ENCODE peak calls at places on chromosome 2, in nine cellular contexts. B, Q, D, Z, H, X, R, I and L are unnamed samples.

GRCh38 chr2:102303589-102303988 is 7.8 kb upstream of the IL1RL1 start:
- DNase-seq in D (no peak), H (no peak), X (no peak), I (no peak), Z (no peak), R (no peak), B (no peak), Q (no peak), L (no peak)

GRCh38 chr2:71453404-71454220 is at the start of gene DYSF:
- DNase-seq in Z (no peak), D (peak; percentile 44), R (no peak), X (peak; percentile 87), I (peak; percentile 36), H (peak; percentile 14), Q (no peak), B (peak; percentile 17), L (peak; percentile 33)

GRCh38 chr2:216774620-216775019 is 79.3 kb upstream of the IGFBP5 start:
- DNase-seq in X (peak; percentile 84), Q (no peak), B (peak; percentile 92), I (no peak), H (peak; percentile 62), R (no peak), D (peak; percentile 49), Z (no peak), L (no peak)

GRCh38 chr2:241904011-241904718 is 34.6 kb downstream of the RTP5 start:
- DNase-seq in Z (no peak), Q (no peak), D (no peak), B (no peak), H (no peak), X (no peak), R (no peak), I (no peak), L (no peak)

GRCh38 chr2:167602122-167602521 is 645.3 kb downstream of the STK39 start:
- DNase-seq in B (no peak), R (no peak), X (no peak), H (no peak), I (no peak), D (no peak), Z (no peak), Q (no peak), L (no peak)

GRCh38 chr2:74440378-74441110 is 1.2 kb downstream of the RTKN start:
- DNase-seq in X (peak; percentile 93), D (peak; percentile 77), I (peak; percentile 90), H (peak; percentile 85), B (peak; percentile 81), Q (no peak), Z (no peak), R (peak; percentile 83), L (peak; percentile 55)

GRCh38 chr2:135742307-135742838 is 718 bp downstream of the UBXN4 start:
- DNase-seq in D (peak; percentile 74), Z (no peak), R (peak; percentile 35), B (peak; percentile 64), X (no peak), H (peak; percentile 80), I (peak; percentile 44), Q (peak; percentile 12), L (peak; percentile 71)

GRCh38 chr2:209519911-209520310 is 96.1 kb downstream of the MAP2 start:
- DNase-seq in I (no peak), R (no peak), X (no peak), Z (no peak), H (no peak), B (no peak), D (no peak), Q (no peak), L (no peak)

DNA sequence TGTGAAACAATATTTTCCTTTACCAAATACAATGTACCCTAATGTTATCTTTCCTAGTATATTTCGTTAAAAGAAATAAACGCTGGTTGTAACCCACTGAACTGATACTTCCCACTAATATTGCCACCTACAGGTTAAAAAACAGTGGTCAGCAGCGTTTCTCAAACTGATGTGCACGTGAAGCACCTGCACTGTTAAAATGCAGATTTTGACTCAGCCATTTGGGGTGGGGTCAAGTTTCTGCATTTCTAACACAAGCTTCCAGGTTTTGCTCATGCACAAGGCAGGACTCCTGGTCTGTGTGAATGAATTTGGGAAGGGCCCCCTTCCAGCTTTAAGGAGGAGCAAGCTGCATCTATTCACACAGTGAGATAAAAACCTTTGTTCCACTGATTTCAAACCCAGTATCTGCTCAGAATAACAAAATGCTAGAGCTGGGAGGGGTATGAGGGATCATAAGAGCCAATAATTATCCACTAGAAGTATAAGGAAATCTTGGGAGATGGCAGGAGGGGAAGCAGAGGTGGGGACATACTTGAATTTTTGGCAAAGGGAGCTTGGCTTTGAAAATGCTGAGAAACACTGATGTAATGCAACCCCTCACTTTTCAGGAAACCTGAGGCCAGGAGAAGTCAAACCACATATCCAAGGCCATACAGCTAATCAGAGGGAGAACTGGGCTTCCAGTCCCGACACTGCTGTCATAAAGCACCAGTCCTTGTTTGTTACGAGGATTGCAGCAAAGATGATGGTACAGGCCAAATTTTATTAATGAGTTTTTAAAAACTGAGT is 116.2 kb downstream of the RBMS1 start:
- DNase-seq in B (peak; percentile 50), H (peak; percentile 53), Z (no peak), R (no peak), Q (no peak), D (peak; percentile 69), I (no peak), X (no peak), L (no peak)
- TF ChIP-seq CTCF in B (no peak), H (peak; percentile 23), Z (no peak), R (no peak), Q (no peak), D (peak; percentile 26), I (no peak), X (no peak), L (no peak)

GRCh38 chr2:169478745-169479256 is 493 bp upstream of the BBS5 start:
- DNase-seq in Z (no peak), B (no peak), Q (no peak), D (no peak), H (no peak), R (no peak), X (no peak), I (no peak), L (no peak)

GRCh38 chr2:169480079-169480465 is 778 bp downstream of the BBS5 start:
- DNase-seq in Z (no peak), I (no peak), Q (no peak), B (peak; percentile 10), H (peak; percentile 25), R (no peak), X (no peak), D (peak; percentile 19), L (peak; percentile 5)

GRCh38 chr2:169476459-169476858 is 2.8 kb upstream of the BBS5 start:
- DNase-seq in X (no peak), D (peak; percentile 42), B (peak; percentile 61), H (no peak), I (no peak), Z (no peak), Q (no peak), R (no peak), L (peak; percentile 90)

GRCh38 chr2:169478339-169478738 is 955 bp upstream of the BBS5 start:
- DNase-seq in R (no peak), I (no peak), Z (no peak), D (peak; percentile 56), X (no peak), B (peak; percentile 58), Q (no peak), H (peak; percentile 22), L (peak; percentile 7)

GRCh38 chr2:169479257-169480078 is at the start of gene BBS5:
- DNase-seq in H (peak; percentile 87), Q (peak; percentile 59), I (peak; percentile 79), R (peak; percentile 83), D (peak; percentile 91), Z (peak; percentile 11), B (peak; percentile 87), X (peak; percentile 90), L (peak; percentile 68)
- TF ChIP-seq CTCF in H (peak; percentile 54), Q (peak; percentile 41), I (peak; percentile 22), R (peak; percentile 26), D (peak; percentile 63), Z (peak; percentile 50), B (peak; percentile 54), X (peak; percentile 42), L (peak; percentile 72)

GRCh38 chr2:118580651-118581050 is 266.8 kb downstream of the EN1 start:
- DNase-seq in I (no peak), B (no peak), D (no peak), R (no peak), H (no peak), Q (no peak), Z (no peak), X (no peak), L (peak; percentile 81)
- TF ChIP-seq CTCF in I (no peak), B (no peak), D (no peak), R (no peak), H (no peak), Q (no peak), Z (no peak), X (no peak), L (no peak)

GRCh38 chr2:42368817-42369550 is 8.0 kb upstream of the COX7A2L start:
- DNase-seq in X (no peak), H (no peak), I (no peak), B (no peak), R (no peak), Z (no peak), Q (no peak), D (no peak), L (peak; percentile 26)

GRCh38 chr2:42372474-42372787 is 11.4 kb upstream of the COX7A2L start:
- DNase-seq in Z (no peak), R (no peak), H (no peak), B (no peak), X (no peak), D (no peak), I (no peak), Q (no peak), L (no peak)

GRCh38 chr2:42371621-42372473 is 10.8 kb upstream of the COX7A2L start:
- DNase-seq in Q (no peak), X (no peak), R (no peak), I (no peak), B (no peak), H (peak; percentile 63), D (peak; percentile 12), Z (no peak), L (peak; percentile 95)

GRCh38 chr2:42369551-42370229 is 8.7 kb upstream of the COX7A2L start:
- DNase-seq in X (no peak), D (no peak), H (no peak), I (no peak), R (no peak), B (no peak), Z (no peak), Q (no peak), L (no peak)

DNA sequence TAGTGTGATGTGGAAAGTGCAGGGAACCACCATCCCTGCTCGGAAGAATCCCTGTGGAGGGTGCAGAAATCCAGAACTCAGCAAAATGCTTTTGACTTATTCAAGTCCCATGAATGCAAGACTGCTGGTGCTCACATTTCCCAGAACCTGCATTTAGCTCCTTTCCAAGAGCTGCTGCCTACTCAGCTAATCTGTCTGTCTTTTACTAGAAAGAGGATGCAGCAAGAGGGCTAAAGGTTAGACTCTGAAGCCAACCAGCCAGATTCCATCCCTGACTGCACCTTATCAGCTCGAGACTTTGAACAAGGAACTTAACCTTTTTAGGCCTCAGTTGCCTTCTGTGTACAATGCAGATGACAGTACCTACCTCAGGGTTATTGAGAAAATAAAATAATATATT is 11.8 kb upstream of the COX7A2L start:
- DNase-seq in B (no peak), I (no peak), R (no peak), D (no peak), Z (no peak), X (no peak), H (no peak), Q (no peak), L (no peak)
- TF ChIP-seq CTCF in B (no peak), I (no peak), R (no peak), D (no peak), Z (no peak), X (no peak), H (no peak), Q (no peak), L (no peak)

GRCh38 chr2:21395366-21395765 is 271.6 kb downstream of the TDRD15 start:
- DNase-seq in D (peak; percentile 2), B (no peak), R (no peak), Q (no peak), Z (no peak), X (no peak), I (no peak), H (no peak), L (no peak)
- TF ChIP-seq CTCF in D (peak; percentile 11), B (no peak), R (no peak), Q (no peak), Z (no peak), X (peak; percentile 21), I (no peak), H (no peak), L (peak; percentile 28)